ENCODE peak calls at places on chromosome 15, in five cellular contexts. C, O, H, T and N are unnamed samples.

GRCh38 chr15:81327526-81327925 is 3.6 kb upstream of the STARD5 start:
- DNase-seq in C (no peak), O (peak), H (no peak), T (peak), N (no peak)

GRCh38 chr15:91471410-91471993 is 371.4 kb downstream of the SV2B start:
- DNase-seq in C (no peak), O (no peak), H (no peak), T (no peak), N (no peak)

GRCh38 chr15:61275901-61276300 is 46.8 kb upstream of the RORA start:
- DNase-seq in C (no peak), O (no peak), H (no peak), T (no peak), N (no peak)

GRCh38 chr15:66704019-66704782 is 2.2 kb downstream of the SMAD6 start:
- DNase-seq in C (no peak), O (no peak), H (peak), T (no peak), N (no peak)

GRCh38 chr15:95930659-95931375 is 399.7 kb upstream of the NR2F2 start:
- DNase-seq in C (no peak), O (no peak), H (no peak), T (no peak), N (no peak)

GRCh38 chr15:50884583-50884982 is 23.9 kb upstream of the AP4E1 start:
- DNase-seq in C (no peak), O (peak), H (no peak), T (peak), N (no peak)

GRCh38 chr15:33729648-33730047 is 238.6 kb upstream of the CHRM5 start:
- DNase-seq in C (no peak), O (peak), H (no peak), T (no peak), N (no peak)

GRCh38 chr15:66730168-66731014 is 28.4 kb downstream of the SMAD6 start:
- DNase-seq in C (no peak), O (peak), H (peak), T (peak), N (no peak)

GRCh38 chr15:77836116-77836798 is 203.5 kb upstream of the LINGO1 start:
- DNase-seq in C (no peak), O (peak), H (peak), T (peak), N (no peak)

GRCh38 chr15:26158176-26158575 is 295.0 kb upstream of the ATP10A start:
- DNase-seq in C (no peak), O (no peak), H (no peak), T (no peak), N (no peak)

GRCh38 chr15:25185791-25186190 is 231.0 kb downstream of the SNRPN start:
- DNase-seq in C (no peak), O (no peak), H (peak), T (no peak), N (no peak)

GRCh38 chr15:76278651-76279050 is 32.6 kb downstream of the ETFA start:
- DNase-seq in C (no peak), O (no peak), H (no peak), T (no peak), N (no peak)

GRCh38 chr15:45314960-45315359 is 62.9 kb downstream of the SLC28A2 start:
- DNase-seq in C (no peak), O (peak), H (no peak), T (peak), N (peak)

GRCh38 chr15:77633913-77634265 is 1.2 kb upstream of the LINGO1 start:
- DNase-seq in C (no peak), O (no peak), H (no peak), T (no peak), N (no peak)

GRCh38 chr15:100889359-100890058 is 9.9 kb downstream of the ALDH1A3 start:
- DNase-seq in C (no peak), O (peak), H (no peak), T (peak), N (no peak)

GRCh38 chr15:80878867-80879250 is 99.7 kb downstream of the CEMIP start:
- DNase-seq in C (no peak), O (no peak), H (no peak), T (no peak), N (no peak)

GRCh38 chr15:37880009-37880834 is 54.2 kb upstream of the TMCO5A start:
- DNase-seq in C (no peak), O (peak), H (no peak), T (peak), N (peak)

GRCh38 chr15:64897345-64897985 is 14.2 kb upstream of the ANKDD1A start:
- DNase-seq in C (no peak), O (peak), H (no peak), T (peak), N (no peak)

GRCh38 chr15:100333236-100333635 is 8.5 kb downstream of the ADAMTS17 start:
- DNase-seq in C (no peak), O (no peak), H (no peak), T (no peak), N (no peak)

GRCh38 chr15:60326824-60327654 is 70.7 kb downstream of the ANXA2 start:
- DNase-seq in C (no peak), O (peak), H (no peak), T (peak), N (peak)

GRCh38 chr15:80171787-80172186 is 19.0 kb downstream of the FAH start:
- DNase-seq in C (no peak), O (no peak), H (peak), T (no peak), N (no peak)

GRCh38 chr15:81023483-81024264 is 23.0 kb downstream of the TLNRD1 start:
- DNase-seq in C (no peak), O (peak), H (peak), T (peak), N (peak)

GRCh38 chr15:100849021-100849831 is 30.4 kb upstream of the ALDH1A3 start:
- DNase-seq in C (no peak), O (peak), H (peak), T (peak), N (peak)

GRCh38 chr15:62647195-62647865 is 395.2 kb upstream of the TPM1 start:
- DNase-seq in C (no peak), O (peak), H (no peak), T (peak), N (no peak)

GRCh38 chr15:90557651-90558084 is 27.9 kb downstream of the CRTC3 start:
- DNase-seq in C (no peak), O (peak), H (peak), T (peak), N (peak)

GRCh38 chr15:50049871-50050270 is 69.2 kb downstream of the ATP8B4 start:
- DNase-seq in C (no peak), O (peak), H (no peak), T (no peak), N (no peak)

GRCh38 chr15:44541282-44541958 is 4.5 kb downstream of the EIF3J start:
- DNase-seq in C (no peak), O (peak), H (no peak), T (peak), N (no peak)

GRCh38 chr15:49331951-49332350 is 91.1 kb upstream of the FGF7 start:
- DNase-seq in C (no peak), O (no peak), H (no peak), T (peak), N (no peak)

GRCh38 chr15:62498711-62499110 is 333.6 kb upstream of the C2CD4B start:
- DNase-seq in C (no peak), O (no peak), H (no peak), T (no peak), N (no peak)

GRCh38 chr15:58527573-58528196 is 95.9 kb downstream of the LIPC start:
- DNase-seq in C (no peak), O (no peak), H (no peak), T (no peak), N (no peak)

GRCh38 chr15:80188293-80188692 is 35.5 kb downstream of the FAH start:
- DNase-seq in C (no peak), O (no peak), H (no peak), T (no peak), N (no peak)

GRCh38 chr15:52284164-52284563 is 11.4 kb downstream of the MYO5C start:
- DNase-seq in C (no peak), O (peak), H (no peak), T (no peak), N (peak)

GRCh38 chr15:96270581-96271172 is 59.8 kb upstream of the NR2F2 start:
- DNase-seq in C (no peak), O (peak), H (no peak), T (no peak), N (no peak)

GRCh38 chr15:69595009-69595825 is 142.6 kb downstream of the RPLP1 start:
- DNase-seq in C (no peak), O (peak), H (peak), T (peak), N (no peak)

GRCh38 chr15:66078929-66079275 is 174.6 kb downstream of the MEGF11 start:
- DNase-seq in C (no peak), O (no peak), H (peak), T (no peak), N (no peak)